ENCODE peak calls at places on chromosomes 5 and 9, in ten cellular contexts. O is AG09309, U is IMR-90, D is foreskin fibroblast, K is brain microvascular endothelial cell, H is kidney, X is fibroblast of the aortic adventitia, F is BE2C, C is heart right ventricle, V is K562. T is an unnamed sample.

GRCh38 chr5:6723122-6723885 is 10.1 kb downstream of the TENT4A start:
- DNase-seq in U (no peak), O (no peak), F (no peak), C (no peak), K (no peak), X (no peak), H (no peak), D (peak), V (no peak), T (no peak)

GRCh38 chr9:100443781-100444768 is 17.1 kb downstream of the MSANTD3 start:
- DNase-seq in H (no peak), K (peak), V (no peak), O (no peak), C (no peak), U (peak), D (no peak), X (peak), F (no peak), T (no peak)

GRCh38 chr5:123709422-123709821 is 197.4 kb downstream of the CSNK1G3 start:
- DNase-seq in C (no peak), D (no peak), F (no peak), X (no peak), K (no peak), U (no peak), H (no peak), V (no peak), O (no peak), T (no peak)

GRCh38 chr5:142501890-142502289 is 177.1 kb upstream of the SPRY4 start:
- DNase-seq in H (no peak), U (no peak), X (no peak), C (no peak), V (no peak), K (no peak), D (no peak), O (no peak), F (no peak), T (peak)

GRCh38 chr5:37645707-37646106 is 194.1 kb downstream of the GDNF start:
- DNase-seq in F (no peak), D (no peak), H (no peak), C (no peak), V (no peak), K (no peak), U (no peak), X (no peak), O (no peak), T (no peak)

GRCh38 chr5:40033411-40033810 is 608.6 kb upstream of the DAB2 start:
- DNase-seq in F (no peak), C (no peak), X (no peak), V (no peak), U (no peak), D (no peak), K (no peak), H (no peak), O (no peak), T (no peak)

GRCh38 chr5:132426525-132427138 is 57.1 kb downstream of the SLC22A5 start:
- DNase-seq in H (peak), O (peak), D (peak), V (peak), K (peak), U (peak), X (peak), F (peak), C (peak), T (no peak)

GRCh38 chr5:106241409-106241808 is 1429.3 kb downstream of the EFNA5 start:
- DNase-seq in D (no peak), O (no peak), H (no peak), K (no peak), U (no peak), F (no peak), X (no peak), C (no peak), V (no peak), T (no peak)

GRCh38 chr9:93828331-93829097 is 126.6 kb downstream of the BARX1 start:
- DNase-seq in U (no peak), X (no peak), D (no peak), C (no peak), H (no peak), O (no peak), F (no peak), V (no peak), K (no peak), T (peak)

GRCh38 chr5:72463499-72464052 is 43.6 kb downstream of the ZNF366 start:
- DNase-seq in K (no peak), X (no peak), F (no peak), U (no peak), V (peak), O (no peak), C (no peak), H (no peak), D (no peak), T (no peak)

GRCh38 chr5:82165740-82166530 is 112.2 kb downstream of the RPS23 start:
- DNase-seq in D (peak), X (peak), O (peak), V (peak), U (peak), F (peak), H (peak), C (peak), K (peak), T (peak)

GRCh38 chr5:25357605-25358004 is 712.8 kb upstream of the CDH10 start:
- DNase-seq in U (no peak), V (no peak), D (no peak), O (no peak), H (no peak), F (no peak), K (no peak), C (no peak), X (no peak), T (no peak)

DNA sequence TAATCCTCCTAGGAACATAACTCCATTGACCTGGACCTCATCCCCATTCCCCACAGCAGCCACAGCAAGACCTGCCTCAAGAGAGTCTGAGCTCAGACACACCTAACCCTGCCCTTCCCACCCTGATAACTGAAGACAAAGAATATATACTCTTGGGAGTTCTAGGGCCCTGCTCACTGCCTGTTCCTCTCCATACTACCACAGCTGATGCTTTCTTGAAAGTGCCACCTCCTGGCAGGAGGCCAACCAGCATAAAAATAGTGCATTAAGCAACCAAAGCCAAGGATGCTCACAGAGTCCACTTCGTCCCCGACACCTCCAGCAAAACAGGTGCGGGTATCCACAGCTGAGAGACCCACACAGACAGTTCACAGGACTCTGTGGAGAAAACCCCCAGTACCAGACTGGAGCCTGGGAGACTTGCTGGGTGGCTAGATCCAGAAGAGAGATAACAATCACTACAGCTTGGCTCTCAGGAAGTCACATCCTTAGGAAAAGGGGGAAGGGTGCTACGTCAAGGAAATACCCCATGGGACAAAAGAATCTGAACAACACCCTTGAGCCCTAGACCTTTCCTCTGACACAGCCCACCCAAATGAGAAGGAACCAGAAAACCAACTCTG is 23.5 kb downstream of the FAM114A2 start:
- DNase-seq in C (peak), U (no peak), X (no peak), K (no peak), D (no peak), H (peak), V (no peak), O (no peak), F (peak), T (no peak)
- H3K4me3 ChIP-seq in C (no peak), U (no peak), X (no peak), K (no peak), D (no peak), H (no peak), V (no peak), O (no peak), F (no peak), T (no peak)

DNA sequence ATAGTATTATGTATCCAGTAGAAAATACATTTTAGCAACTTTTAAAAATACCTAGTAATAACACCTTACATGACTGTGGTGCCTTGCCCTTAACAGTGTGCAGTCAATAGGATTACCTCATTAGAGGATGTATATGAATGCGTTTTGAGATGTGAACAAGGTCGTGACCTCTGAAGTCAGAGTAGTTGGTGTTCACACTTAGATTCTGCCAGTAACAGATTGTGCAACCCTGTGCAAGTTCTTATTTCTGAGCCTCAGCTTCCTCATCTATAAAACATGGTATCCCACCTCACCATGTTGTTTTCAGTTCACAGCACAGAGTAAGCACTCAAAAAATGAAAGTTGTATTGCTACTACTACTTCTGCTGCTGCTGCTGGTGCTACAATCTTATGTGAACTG is 347.3 kb downstream of the KDM4C start:
- DNase-seq in O (no peak), C (no peak), V (no peak), X (no peak), K (no peak), D (no peak), U (no peak), F (no peak), H (no peak), T (no peak)
- TF ChIP-seq CTCF in O (no peak), C (no peak), V (no peak), X (no peak), K (no peak), D (no peak), U (no peak), F (no peak), H (no peak), T (no peak)

GRCh38 chr5:164741376-164741775 is 1236.0 kb downstream of the MAT2B start:
- DNase-seq in D (no peak), C (no peak), F (no peak), U (no peak), O (no peak), V (no peak), H (no peak), K (no peak), X (no peak), T (no peak)
- H3K4me3 ChIP-seq in D (no peak), C (no peak), F (no peak), U (no peak), O (no peak), V (no peak), H (no peak), K (no peak), X (no peak), T (no peak)

GRCh38 chr5:69024241-69024651 is 69.6 kb upstream of the SLC30A5 start:
- DNase-seq in C (no peak), O (no peak), X (peak), U (peak), H (no peak), V (peak), F (peak), K (no peak), D (no peak), T (peak)
- TF ChIP-seq CTCF in C (peak), O (peak), X (peak), U (peak), H (peak), V (peak), F (peak), K (peak), D (peak), T (peak)

DNA sequence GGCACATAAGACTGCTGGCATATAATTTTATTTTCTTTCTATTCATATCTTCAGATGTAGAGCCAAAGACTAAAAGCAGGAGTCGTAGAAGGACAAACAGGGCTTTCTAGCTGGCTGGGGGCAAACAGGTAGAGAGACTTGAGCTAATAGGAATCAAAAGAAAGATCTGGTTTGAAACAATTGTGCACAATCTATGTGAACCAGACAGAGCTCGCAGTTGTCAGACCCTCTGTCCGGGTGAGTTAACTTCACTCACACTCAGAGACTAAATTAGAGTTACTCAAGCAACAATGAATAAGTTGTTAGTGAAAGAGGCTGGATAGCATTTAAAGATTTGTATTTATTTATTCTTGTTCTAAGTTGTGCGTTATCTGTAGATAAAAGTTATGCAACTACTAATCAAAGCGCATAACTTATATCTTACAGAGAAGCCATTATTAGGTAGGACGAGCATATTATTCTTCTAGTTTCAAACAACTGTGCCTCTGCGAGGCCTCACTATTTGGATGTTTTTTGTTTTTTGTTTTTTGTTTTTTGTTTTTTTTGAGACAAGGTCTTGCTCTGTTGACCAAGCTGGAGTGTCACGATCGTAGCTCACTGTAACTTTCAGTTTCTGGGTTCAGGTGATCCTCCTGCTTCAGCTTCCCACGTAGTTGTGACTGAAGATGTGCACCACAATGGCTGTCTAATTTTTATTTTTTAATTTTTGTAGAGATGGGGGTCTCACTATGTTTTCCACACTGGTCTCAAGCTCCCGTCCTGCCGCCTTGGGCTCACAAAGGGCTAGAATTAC is 13.2 kb upstream of the LNPEP start:
- DNase-seq in X (no peak), F (no peak), U (no peak), D (no peak), K (no peak), V (no peak), C (no peak), O (no peak), H (no peak), T (no peak)
- H3K4me3 ChIP-seq in X (no peak), F (no peak), U (no peak), D (no peak), K (no peak), V (no peak), C (no peak), O (no peak), H (peak), T (no peak)

GRCh38 chr5:1563051-1563461 is 39.3 kb upstream of the LPCAT1 start:
- DNase-seq in F (no peak), X (no peak), H (no peak), K (no peak), V (peak), U (no peak), C (no peak), O (no peak), D (no peak), T (no peak)

GRCh38 chr5:1564182-1564748 is 40.5 kb upstream of the LPCAT1 start:
- DNase-seq in U (peak), C (peak), H (no peak), F (no peak), O (no peak), K (peak), V (peak), X (peak), D (peak), T (no peak)

GRCh38 chr5:1561402-1561929 is 37.7 kb upstream of the LPCAT1 start:
- DNase-seq in X (no peak), V (no peak), C (no peak), U (no peak), F (no peak), O (no peak), H (no peak), K (no peak), D (no peak), T (no peak)

GRCh38 chr5:1563617-1564181 is 39.9 kb upstream of the LPCAT1 start:
- DNase-seq in K (no peak), F (no peak), U (no peak), O (no peak), V (no peak), X (no peak), D (no peak), H (no peak), C (no peak), T (no peak)

DNA sequence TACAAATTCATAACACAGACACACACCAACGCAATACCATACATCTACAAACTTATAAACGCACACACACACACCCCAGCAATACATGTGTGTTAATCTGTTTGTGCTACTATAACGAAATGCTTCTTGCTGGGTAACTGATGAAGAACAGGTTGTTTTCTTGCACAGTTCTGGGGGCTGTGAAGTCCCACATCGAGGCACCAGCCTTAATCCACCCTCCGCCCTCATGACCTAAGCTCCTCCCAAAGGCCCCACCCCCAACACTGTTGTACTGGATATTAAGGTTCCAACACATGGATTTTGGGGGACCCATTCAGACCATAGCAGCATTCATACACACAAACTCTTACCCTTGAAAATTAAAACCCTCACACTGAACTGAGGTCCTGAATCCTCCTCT is 38.8 kb upstream of the LPCAT1 start:
- DNase-seq in V (no peak), C (no peak), D (no peak), H (no peak), O (no peak), X (no peak), F (no peak), U (no peak), K (no peak), T (no peak)
- TF ChIP-seq CTCF in V (no peak), C (no peak), D (no peak), H (no peak), O (no peak), X (no peak), F (no peak), U (no peak), K (no peak), T (no peak)

GRCh38 chr5:93587919-93588585 is 5.0 kb downstream of the NR2F1 start:
- DNase-seq in V (no peak), O (no peak), U (no peak), C (no peak), H (peak), X (no peak), K (no peak), F (no peak), D (no peak), T (no peak)

GRCh38 chr5:93589348-93589662 is 6.3 kb downstream of the NR2F1 start:
- DNase-seq in K (no peak), F (no peak), O (no peak), H (no peak), X (no peak), V (no peak), U (no peak), D (no peak), C (no peak), T (no peak)

GRCh38 chr5:93586948-93587918 is 4.2 kb downstream of the NR2F1 start:
- DNase-seq in O (no peak), F (no peak), K (no peak), D (no peak), V (no peak), U (peak), C (no peak), H (peak), X (no peak), T (no peak)

GRCh38 chr5:93589812-93590215 is 6.8 kb downstream of the NR2F1 start:
- DNase-seq in H (no peak), K (no peak), F (no peak), V (no peak), X (no peak), D (no peak), U (no peak), O (no peak), C (no peak), T (no peak)

DNA sequence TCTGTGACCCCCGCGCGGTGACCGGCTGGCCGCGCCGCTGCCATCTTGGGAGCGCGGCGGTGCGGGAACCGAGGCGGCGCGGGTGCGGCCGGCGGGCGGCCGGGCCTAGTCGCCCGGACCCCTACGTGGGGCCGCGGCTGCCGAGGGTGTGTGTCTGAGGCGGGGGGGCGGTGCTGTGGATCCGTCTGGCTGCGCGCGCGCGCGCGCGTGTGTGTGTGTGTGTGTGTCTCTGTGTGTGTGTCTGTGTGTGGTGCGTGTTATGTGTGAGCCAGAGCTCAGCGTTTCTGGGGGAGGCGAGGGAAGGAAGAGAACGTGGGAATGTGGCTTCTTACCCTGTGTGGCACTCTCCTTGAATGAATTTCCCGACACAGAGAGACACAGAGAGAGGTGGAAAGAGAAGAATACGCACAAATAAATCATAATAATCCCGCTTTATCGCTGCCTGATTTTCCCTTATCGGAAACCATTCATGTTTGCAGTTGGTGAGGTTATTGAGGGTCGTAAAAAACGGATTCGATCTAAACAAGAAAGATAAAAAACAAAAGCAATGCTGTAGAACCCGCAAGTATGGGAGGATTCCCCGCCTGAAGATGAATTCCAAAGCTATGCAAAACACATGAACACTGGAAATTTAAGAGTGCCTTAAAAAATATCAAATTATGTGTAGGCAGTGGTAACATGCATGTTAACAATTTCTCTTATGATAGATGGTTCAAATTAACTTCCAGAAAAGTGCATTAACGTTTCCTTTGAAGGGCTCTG is 5.7 kb downstream of the NR2F1 start:
- DNase-seq in K (no peak), C (no peak), D (no peak), O (no peak), X (no peak), F (no peak), V (no peak), U (peak), H (peak), T (no peak)
- H3K4me3 ChIP-seq in K (peak), C (no peak), D (no peak), O (no peak), X (no peak), F (no peak), V (no peak), U (peak), H (peak), T (no peak)

GRCh38 chr5:56432326-56432725 is 199.2 kb upstream of the ANKRD55 start:
- DNase-seq in H (no peak), V (no peak), O (no peak), K (peak), F (no peak), C (no peak), X (no peak), U (peak), D (no peak), T (no peak)

GRCh38 chr5:56422060-56422762 is 189.1 kb upstream of the ANKRD55 start:
- DNase-seq in H (no peak), C (no peak), O (no peak), V (no peak), F (no peak), K (no peak), D (no peak), U (no peak), X (no peak), T (no peak)

GRCh38 chr5:56429110-56429561 is 196.0 kb upstream of the ANKRD55 start:
- DNase-seq in F (peak), K (peak), V (no peak), C (peak), X (no peak), U (no peak), H (peak), O (no peak), D (no peak), T (no peak)

GRCh38 chr5:56430437-56430836 is 197.3 kb upstream of the ANKRD55 start:
- DNase-seq in K (no peak), H (no peak), U (no peak), V (no peak), D (no peak), O (no peak), X (no peak), C (no peak), F (no peak), T (no peak)

DNA sequence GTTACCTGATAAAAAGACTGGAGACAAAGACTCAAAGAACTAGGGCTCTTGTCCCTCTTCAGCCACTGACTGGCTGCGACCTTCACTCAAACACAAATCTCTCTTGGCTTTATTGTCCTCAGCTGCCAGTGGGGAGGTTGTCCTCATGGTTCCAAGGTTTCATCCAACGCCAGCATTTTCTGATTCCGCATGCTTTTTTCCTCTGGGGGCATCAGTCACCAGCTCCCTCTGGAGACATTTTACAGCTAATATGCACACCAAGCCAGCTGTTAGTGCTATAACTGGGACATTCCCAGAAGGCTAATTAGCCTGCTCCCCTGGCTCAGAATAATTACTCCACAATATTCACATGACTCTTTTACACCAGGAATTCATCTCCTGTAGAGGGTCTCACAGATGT is 193.5 kb upstream of the ANKRD55 start:
- DNase-seq in K (no peak), V (no peak), D (no peak), O (no peak), H (no peak), C (no peak), X (no peak), U (no peak), F (no peak), T (no peak)
- TF ChIP-seq CTCF in K (no peak), V (no peak), D (no peak), O (no peak), H (no peak), C (no peak), X (no peak), U (no peak), F (no peak), T (no peak)